ENCODE peak calls at places on chromosomes 5 and 9, in five cellular contexts. One of them, this sample, is unnamed.
A peak's percentile ranks its signal among the peaks of the same experiment; 100 is the strongest.

GRCh38 chr9:77735515-77735914 is 87.4 kb upstream of the GNA14 start:
- ATAC-seq in HepG2: no peak
- ATAC-seq in A549: no peak
- ATAC-seq in GM12878: no peak
- ATAC-seq in K562: no peak
- ATAC-seq in this sample: peak; percentile 68

GRCh38 chr9:37963936-37964739 is 60.2 kb upstream of the SLC25A51 start:
- ATAC-seq in HepG2: peak; percentile 83
- ATAC-seq in K562: no peak
- ATAC-seq in A549: peak; percentile 59
- ATAC-seq in GM12878: no peak
- ATAC-seq in this sample: peak; percentile 59

GRCh38 chr5:139446956-139447779 is 7.8 kb upstream of the DNAJC18 start:
- ATAC-seq in HepG2: no peak
- ATAC-seq in GM12878: peak; percentile 85
- ATAC-seq in A549: no peak
- ATAC-seq in K562: peak; percentile 65
- ATAC-seq in this sample: no peak

GRCh38 chr5:179223528-179223927 is 121.7 kb downstream of the ADAMTS2 start:
- ATAC-seq in K562: no peak
- ATAC-seq in HepG2: no peak
- ATAC-seq in A549: no peak
- ATAC-seq in GM12878: no peak
- ATAC-seq in this sample: no peak

GRCh38 chr5:143679777-143680176 is 132.2 kb upstream of the HMHB1 start:
- ATAC-seq in A549: no peak
- ATAC-seq in GM12878: no peak
- ATAC-seq in HepG2: peak; percentile 16
- ATAC-seq in K562: no peak
- ATAC-seq in this sample: no peak

GRCh38 chr5:151622367-151623097 is 31.4 kb upstream of the FAT2 start:
- ATAC-seq in HepG2: no peak
- ATAC-seq in GM12878: no peak
- ATAC-seq in K562: no peak
- ATAC-seq in A549: no peak
- ATAC-seq in this sample: no peak

GRCh38 chr9:22108581-22109370 is 99.7 kb upstream of the CDKN2B start:
- ATAC-seq in GM12878: no peak
- ATAC-seq in A549: no peak
- ATAC-seq in K562: no peak
- ATAC-seq in HepG2: no peak
- ATAC-seq in this sample: peak; percentile 56

GRCh38 chr9:93644397-93645088 is 68.2 kb downstream of the PHF2 start:
- ATAC-seq in K562: no peak
- ATAC-seq in HepG2: peak; percentile 69
- ATAC-seq in A549: no peak
- ATAC-seq in GM12878: no peak
- ATAC-seq in this sample: no peak

GRCh38 chr5:157546456-157547100 is 29.0 kb downstream of the ADAM19 start:
- ATAC-seq in K562: no peak
- ATAC-seq in HepG2: no peak
- ATAC-seq in A549: no peak
- ATAC-seq in GM12878: no peak
- ATAC-seq in this sample: no peak

GRCh38 chr5:4375640-4376039 is 764.5 kb upstream of the ADAMTS16 start:
- ATAC-seq in GM12878: no peak
- ATAC-seq in K562: no peak
- ATAC-seq in A549: no peak
- ATAC-seq in HepG2: no peak
- ATAC-seq in this sample: no peak

GRCh38 chr9:114827658-114828360 is 22.0 kb upstream of the TNFSF15 start:
- ATAC-seq in K562: no peak
- ATAC-seq in A549: no peak
- ATAC-seq in HepG2: no peak
- ATAC-seq in GM12878: no peak
- ATAC-seq in this sample: no peak

GRCh38 chr9:85702191-85702590 is 39.6 kb downstream of the AGTPBP1 start:
- ATAC-seq in GM12878: no peak
- ATAC-seq in HepG2: no peak
- ATAC-seq in K562: no peak
- ATAC-seq in A549: no peak
- ATAC-seq in this sample: no peak

GRCh38 chr9:121766081-121766683 is 114.7 kb downstream of the DAB2IP start:
- ATAC-seq in GM12878: no peak
- ATAC-seq in K562: peak; percentile 42
- ATAC-seq in HepG2: no peak
- ATAC-seq in A549: no peak
- ATAC-seq in this sample: no peak

GRCh38 chr5:105392710-105393149 is 1830.1 kb upstream of the NUDT12 start:
- ATAC-seq in A549: no peak
- ATAC-seq in GM12878: no peak
- ATAC-seq in K562: peak; percentile 86
- ATAC-seq in HepG2: peak; percentile 95
- ATAC-seq in this sample: no peak

GRCh38 chr5:107381189-107381856 is 289.4 kb downstream of the EFNA5 start:
- ATAC-seq in K562: no peak
- ATAC-seq in GM12878: no peak
- ATAC-seq in HepG2: peak; percentile 91
- ATAC-seq in A549: peak; percentile 96
- ATAC-seq in this sample: no peak

GRCh38 chr9:98149422-98149821 is 30.4 kb upstream of the TRIM14 start:
- ATAC-seq in GM12878: no peak
- ATAC-seq in K562: no peak
- ATAC-seq in A549: no peak
- ATAC-seq in HepG2: no peak
- ATAC-seq in this sample: no peak

GRCh38 chr5:173472164-173472563 is 143.9 kb upstream of the STC2 start:
- ATAC-seq in A549: peak; percentile 88
- ATAC-seq in HepG2: peak; percentile 93
- ATAC-seq in K562: no peak
- ATAC-seq in GM12878: no peak
- ATAC-seq in this sample: peak; percentile 95

GRCh38 chr5:178240772-178241171 is 8.2 kb upstream of the PHYKPL start:
- ATAC-seq in GM12878: no peak
- ATAC-seq in K562: no peak
- ATAC-seq in HepG2: no peak
- ATAC-seq in A549: no peak
- ATAC-seq in this sample: no peak

GRCh38 chr5:61330879-61331406 is 1.1 kb upstream of the ZSWIM6 start:
- ATAC-seq in GM12878: peak; percentile 45
- ATAC-seq in K562: peak; percentile 4
- ATAC-seq in HepG2: peak; percentile 67
- ATAC-seq in A549: peak; percentile 63
- ATAC-seq in this sample: peak; percentile 33

GRCh38 chr5:61332891-61333350 is 863 bp downstream of the ZSWIM6 start:
- ATAC-seq in GM12878: no peak
- ATAC-seq in K562: no peak
- ATAC-seq in HepG2: peak; percentile 2
- ATAC-seq in A549: peak; percentile 25
- ATAC-seq in this sample: no peak

GRCh38 chr5:61331407-61332368 is at the start of gene ZSWIM6:
- ATAC-seq in A549: peak; percentile 63
- ATAC-seq in HepG2: peak; percentile 64
- ATAC-seq in K562: peak; percentile 97
- ATAC-seq in GM12878: peak; percentile 72
- ATAC-seq in this sample: peak; percentile 91

GRCh38 chr5:61333351-61334223 is 1.5 kb downstream of the ZSWIM6 start:
- ATAC-seq in GM12878: peak; percentile 4
- ATAC-seq in K562: peak; percentile 32
- ATAC-seq in HepG2: peak; percentile 22
- ATAC-seq in A549: no peak
- ATAC-seq in this sample: no peak

GRCh38 chr5:61332369-61332745 is 299 bp downstream of the ZSWIM6 start:
- ATAC-seq in A549: no peak
- ATAC-seq in K562: no peak
- ATAC-seq in GM12878: no peak
- ATAC-seq in HepG2: no peak
- ATAC-seq in this sample: peak; percentile 3
- H3K4me1 ChIP-seq in A549: peaks cover 42% of the 10 kb centered on the region
- H3K4me1 ChIP-seq in K562: no peaks in the 10 kb centered on the region
- H3K4me1 ChIP-seq in GM12878: peaks cover 18% of the 10 kb centered on the region
- H3K4me1 ChIP-seq in HepG2: peaks cover 50% of the 10 kb centered on the region
- H3K4me1 ChIP-seq in this sample: peaks cover 54% of the 10 kb centered on the region

GRCh38 chr5:55533806-55534435 is 843 bp downstream of the PLPP1 start:
- ATAC-seq in A549: peak; percentile 71
- ATAC-seq in HepG2: peak; percentile 89
- ATAC-seq in GM12878: peak; percentile 82
- ATAC-seq in K562: peak; percentile 43
- ATAC-seq in this sample: peak; percentile 26

GRCh38 chr5:55538621-55539020 is 3.9 kb upstream of the PLPP1 start:
- ATAC-seq in HepG2: no peak
- ATAC-seq in K562: no peak
- ATAC-seq in GM12878: no peak
- ATAC-seq in A549: no peak
- ATAC-seq in this sample: no peak

GRCh38 chr5:55540024-55540423 is 5.3 kb upstream of the PLPP1 start:
- ATAC-seq in HepG2: no peak
- ATAC-seq in A549: no peak
- ATAC-seq in K562: no peak
- ATAC-seq in GM12878: peak; percentile 41
- ATAC-seq in this sample: no peak

GRCh38 chr5:55534436-55535198 is at the start of gene PLPP1:
- ATAC-seq in K562: peak; percentile 91
- ATAC-seq in A549: peak; percentile 87
- ATAC-seq in HepG2: peak; percentile 92
- ATAC-seq in GM12878: peak; percentile 89
- ATAC-seq in this sample: peak; percentile 96

GRCh38 chr5:55535199-55535905 is 588 bp upstream of the PLPP1 start:
- ATAC-seq in HepG2: peak; percentile 25
- ATAC-seq in A549: peak; percentile 68
- ATAC-seq in K562: peak; percentile 26
- ATAC-seq in GM12878: peak; percentile 17
- ATAC-seq in this sample: peak; percentile 50
- TF ChIP-seq EP300 in HepG2: no peak
- TF ChIP-seq EP300 in A549: no peak
- TF ChIP-seq EP300 in K562: no peak
- TF ChIP-seq EP300 in GM12878: no peak
- TF ChIP-seq EP300 in this sample: no peak

GRCh38 chr5:141508808-141509611 is 20.1 kb downstream of the PCDHGC5 start:
- ATAC-seq in HepG2: peak; percentile 22
- ATAC-seq in GM12878: peak; percentile 15
- ATAC-seq in A549: peak; percentile 62
- ATAC-seq in K562: no peak
- ATAC-seq in this sample: peak; percentile 79

GRCh38 chr5:141511771-141512325 is 23.0 kb downstream of the PCDHGC5 start:
- ATAC-seq in HepG2: peak; percentile 14
- ATAC-seq in K562: peak; percentile 12
- ATAC-seq in GM12878: no peak
- ATAC-seq in A549: no peak
- ATAC-seq in this sample: no peak

GRCh38 chr5:141508440-141508807 is 19.5 kb downstream of the PCDHGC5 start:
- ATAC-seq in A549: no peak
- ATAC-seq in HepG2: no peak
- ATAC-seq in K562: no peak
- ATAC-seq in GM12878: peak; percentile 2
- ATAC-seq in this sample: no peak

GRCh38 chr5:141510850-141511718 is 22.2 kb downstream of the PCDHGC5 start:
- ATAC-seq in A549: no peak
- ATAC-seq in HepG2: no peak
- ATAC-seq in K562: no peak
- ATAC-seq in GM12878: peak; percentile 43
- ATAC-seq in this sample: no peak

GRCh38 chr5:141510160-141510559 is 21.3 kb downstream of the PCDHGC5 start:
- ATAC-seq in HepG2: no peak
- ATAC-seq in K562: no peak
- ATAC-seq in A549: no peak
- ATAC-seq in GM12878: no peak
- ATAC-seq in this sample: no peak
- H3K4me1 ChIP-seq in HepG2: peaks cover 6% of the 10 kb centered on the region
- H3K4me1 ChIP-seq in K562: peaks cover 5% of the 10 kb centered on the region
- H3K4me1 ChIP-seq in A549: no peaks in the 10 kb centered on the region
- H3K4me1 ChIP-seq in GM12878: peaks cover 81% of the 10 kb centered on the region
- H3K4me1 ChIP-seq in this sample: peaks cover 44% of the 10 kb centered on the region

GRCh38 chr5:177142778-177143177 is 9.2 kb downstream of the NSD1 start:
- ATAC-seq in GM12878: peak; percentile 25
- ATAC-seq in K562: peak; percentile 13
- ATAC-seq in HepG2: no peak
- ATAC-seq in A549: no peak
- ATAC-seq in this sample: no peak
- TF ChIP-seq EP300 in GM12878: no peak
- TF ChIP-seq EP300 in K562: no peak
- TF ChIP-seq EP300 in HepG2: no peak
- TF ChIP-seq EP300 in A549: no peak
- TF ChIP-seq EP300 in this sample: no peak

GRCh38 chr5:72296251-72296650 is 23.8 kb downstream of the MRPS27 start:
- ATAC-seq in A549: no peak
- ATAC-seq in K562: no peak
- ATAC-seq in GM12878: no peak
- ATAC-seq in HepG2: no peak
- ATAC-seq in this sample: no peak

GRCh38 chr5:72292411-72292810 is 27.6 kb downstream of the MRPS27 start:
- ATAC-seq in GM12878: no peak
- ATAC-seq in HepG2: peak; percentile 28
- ATAC-seq in K562: no peak
- ATAC-seq in A549: no peak
- ATAC-seq in this sample: no peak

GRCh38 chr5:72293495-72294055 is 26.5 kb downstream of the MRPS27 start:
- ATAC-seq in A549: no peak
- ATAC-seq in HepG2: no peak
- ATAC-seq in K562: no peak
- ATAC-seq in GM12878: peak; percentile 23
- ATAC-seq in this sample: no peak

GRCh38 chr5:72294473-72294872 is 25.6 kb downstream of the MRPS27 start:
- ATAC-seq in K562: no peak
- ATAC-seq in HepG2: no peak
- ATAC-seq in A549: no peak
- ATAC-seq in GM12878: peak; percentile 16
- ATAC-seq in this sample: no peak

DNA sequence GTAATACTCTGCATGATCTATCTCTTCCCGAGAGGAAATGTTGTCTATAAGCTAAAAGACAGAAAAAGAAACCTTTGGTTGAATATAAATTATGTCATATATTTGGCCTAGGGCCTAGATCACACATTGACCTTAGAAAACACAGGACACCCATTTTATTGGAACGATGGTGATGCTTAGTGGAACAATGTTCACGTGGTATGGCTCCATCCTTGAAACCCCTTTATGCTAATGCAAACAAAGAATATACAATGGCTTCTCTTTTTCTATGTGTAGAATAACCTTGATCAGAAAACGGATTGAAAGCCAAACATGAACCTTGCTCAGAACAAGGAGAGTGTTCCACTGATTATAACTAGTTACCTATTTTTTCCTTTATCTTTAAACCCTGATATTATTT is 24.5 kb downstream of the MRPS27 start:
- ATAC-seq in HepG2: peak; percentile 96
- ATAC-seq in A549: no peak
- ATAC-seq in K562: no peak
- ATAC-seq in GM12878: no peak
- ATAC-seq in this sample: no peak
- H3K4me1 ChIP-seq in HepG2: peaks cover 65% of the 10 kb centered on the region
- H3K4me1 ChIP-seq in A549: peaks cover 17% of the 10 kb centered on the region
- H3K4me1 ChIP-seq in K562: peaks cover 7% of the 10 kb centered on the region
- H3K4me1 ChIP-seq in GM12878: peaks cover 45% of the 10 kb centered on the region
- H3K4me1 ChIP-seq in this sample: no peaks in the 10 kb centered on the region